ENCODE peak calls at places on chromosomes 1 and 21, in six cellular contexts. R is right lobe of liver, K is Caco-2, O is BE2C, T is right cardiac atrium, E is upper lobe of right lung. X is an unnamed sample. For H3K4me1 and H3K9me3, the result is how much of the 10 kb centered on the place peaks cover.

GRCh38 chr21:32427958-32428623 is 15.6 kb downstream of the EVA1C start:
- DNase-seq in R (no peak), K (no peak), O (no peak), T (no peak), E (no peak), X (no peak)

GRCh38 chr21:39647476-39647875 is 34.7 kb downstream of the B3GALT5 start:
- DNase-seq in R (no peak), K (no peak), O (no peak), T (no peak), E (no peak), X (no peak)

GRCh38 chr1:63662846-63663245 is 69.6 kb downstream of the PGM1 start:
- DNase-seq in R (no peak), K (no peak), O (no peak), T (no peak), E (no peak), X (no peak)

GRCh38 chr1:94668528-94668927 is 127.0 kb upstream of the F3 start:
- DNase-seq in R (no peak), K (no peak), O (no peak), T (no peak), E (no peak), X (no peak)

GRCh38 chr1:210239295-210240155 is 6.9 kb downstream of the SERTAD4 start:
- DNase-seq in R (no peak), K (peak), O (peak), T (peak), E (no peak), X (no peak)

GRCh38 chr1:163472267-163472666 is 150.5 kb downstream of the NUF2 start:
- DNase-seq in R (no peak), K (no peak), O (no peak), T (no peak), E (no peak), X (no peak)

GRCh38 chr1:113677250-113678158 is 81.8 kb downstream of the PHTF1 start:
- DNase-seq in R (peak), K (no peak), O (peak), T (no peak), E (no peak), X (no peak)

GRCh38 chr1:85282424-85282823 is 6.0 kb upstream of the BCL10 start:
- DNase-seq in R (no peak), K (no peak), O (no peak), T (no peak), E (no peak), X (no peak)

GRCh38 chr1:209830722-209831121 is 3.0 kb downstream of the UTP25 start:
- DNase-seq in R (no peak), K (no peak), O (no peak), T (no peak), E (no peak), X (no peak)

GRCh38 chr21:15682182-15682895 is 47.4 kb upstream of the USP25 start:
- DNase-seq in R (no peak), K (no peak), O (no peak), T (no peak), E (no peak), X (no peak)

GRCh38 chr1:182149411-182149965 is 88.0 kb upstream of the ZNF648 start:
- DNase-seq in R (no peak), K (no peak), O (no peak), T (no peak), E (no peak), X (no peak)

GRCh38 chr1:112866151-112866550 is 89.8 kb downstream of the SLC16A1 start:
- DNase-seq in R (no peak), K (peak), O (no peak), T (no peak), E (no peak), X (no peak)

GRCh38 chr1:67771152-67771551 is 62.1 kb downstream of the GNG12 start:
- DNase-seq in R (no peak), K (no peak), O (no peak), T (no peak), E (no peak), X (no peak)

GRCh38 chr1:61124078-61124477 is 41.7 kb downstream of the NFIA start:
- DNase-seq in R (no peak), K (no peak), O (no peak), T (no peak), E (no peak), X (no peak)

GRCh38 chr1:218164930-218165686 is 120.0 kb upstream of the RRP15 start:
- DNase-seq in R (no peak), K (no peak), O (peak), T (peak), E (peak), X (no peak)

DNA sequence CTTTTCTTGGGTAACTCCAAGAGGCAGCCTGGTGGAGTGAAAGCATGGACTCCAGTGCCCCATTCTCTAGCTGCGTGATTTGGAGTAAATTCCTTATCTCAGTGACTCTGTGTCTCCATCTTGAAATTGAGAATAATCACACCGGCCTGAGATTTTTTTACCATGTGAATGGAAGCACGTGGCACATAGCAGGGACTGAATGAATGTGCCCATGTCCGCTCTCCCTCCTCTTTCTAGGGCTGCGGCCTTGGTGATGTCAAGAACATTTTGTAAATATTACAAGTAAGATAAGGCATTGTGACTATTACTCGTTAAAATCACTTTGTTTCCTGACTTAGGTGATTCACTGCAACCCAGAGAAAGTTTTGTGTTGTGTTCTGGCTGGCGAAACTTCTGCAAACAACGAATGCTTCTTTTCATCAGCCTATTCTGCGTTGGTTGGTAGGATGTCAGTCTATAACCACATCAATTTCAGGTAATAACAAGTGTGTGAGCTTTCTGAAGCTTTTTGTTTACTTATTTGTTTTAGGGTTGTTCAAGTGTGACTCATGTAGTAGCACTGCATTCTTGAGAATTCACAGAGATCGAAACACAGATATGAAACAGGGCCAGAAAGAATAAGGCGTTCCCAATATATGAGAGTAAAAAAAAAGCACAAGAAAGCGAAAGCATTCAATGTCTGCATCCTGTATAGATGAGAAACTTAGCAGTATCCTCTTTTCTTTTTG is 135.7 kb upstream of the SLC45A1 start:
- DNase-seq in R (no peak), K (peak), O (no peak), T (no peak), E (no peak), X (no peak)
- H3K4me3 ChIP-seq in R (no peak), K (no peak), O (no peak), T (no peak), E (no peak), X (no peak)

GRCh38 chr1:44806704-44807363 is at the start of gene DYNLT4:
- DNase-seq in R (peak), K (no peak), O (no peak), T (no peak), E (no peak), X (no peak)
- H3K4me1 ChIP-seq in R (under half), K (under half), O (under half), T (under half), E (half or more), X (under half)

GRCh38 chr1:42504535-42505128 is 41.5 kb downstream of the CCDC30 start:
- DNase-seq in R (no peak), K (no peak), O (no peak), T (no peak), E (no peak), X (no peak)

DNA sequence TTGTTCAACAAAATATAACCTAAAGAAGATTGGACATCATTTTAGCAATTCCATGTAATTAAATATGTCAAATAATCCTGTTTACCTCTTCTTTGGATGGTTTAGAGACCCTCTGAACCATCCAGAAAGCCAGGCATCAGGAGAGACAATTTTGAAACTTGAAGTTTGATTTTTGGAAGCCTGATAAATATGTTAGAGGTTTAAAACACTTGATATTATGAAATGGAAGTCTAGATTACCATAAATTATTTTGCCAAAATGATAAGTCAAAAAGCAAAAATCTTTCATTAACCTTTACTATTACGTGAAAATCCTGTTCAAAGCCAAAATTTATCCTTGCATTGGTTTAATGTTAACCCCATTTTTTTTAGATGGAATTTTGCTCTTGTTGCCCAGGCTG is 43.5 kb downstream of the CCDC30 start:
- DNase-seq in R (no peak), K (no peak), O (no peak), T (no peak), E (no peak), X (no peak)
- H3K9me3 ChIP-seq in R (under half), K (under half), O (under half), T (under half), E (under half), X (under half)

DNA sequence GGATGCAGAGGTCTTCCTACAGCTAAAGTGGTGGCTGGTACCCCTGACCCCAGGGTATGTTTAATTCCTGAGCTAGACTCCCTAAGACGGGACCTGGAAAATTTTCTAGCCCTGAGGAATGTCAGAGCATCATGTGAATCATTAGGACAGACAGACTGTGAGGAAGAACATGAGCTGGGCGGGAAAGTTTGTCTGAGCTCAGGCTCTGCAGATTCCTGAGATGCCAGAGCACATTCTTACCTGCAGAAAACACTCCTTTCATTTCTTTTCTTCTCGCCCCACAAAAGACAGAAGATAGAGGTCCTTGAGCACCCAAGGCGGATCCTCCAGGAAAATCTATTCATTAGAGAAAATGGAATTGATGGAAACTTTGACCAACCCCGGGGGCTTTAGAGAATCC is 6.5 kb downstream of the CAPN2 start:
- DNase-seq in R (no peak), K (peak), O (no peak), T (no peak), E (no peak), X (no peak)
- H3K4me3 ChIP-seq in R (no peak), K (no peak), O (no peak), T (no peak), E (no peak), X (no peak)

GRCh38 chr1:9438431-9439073 is 100.7 kb upstream of the SLC25A33 start:
- DNase-seq in R (peak), K (no peak), O (no peak), T (no peak), E (peak), X (no peak)
- H3K4me1 ChIP-seq in R (under half), K (half or more), O (under half), T (under half), E (under half), X (under half)

DNA sequence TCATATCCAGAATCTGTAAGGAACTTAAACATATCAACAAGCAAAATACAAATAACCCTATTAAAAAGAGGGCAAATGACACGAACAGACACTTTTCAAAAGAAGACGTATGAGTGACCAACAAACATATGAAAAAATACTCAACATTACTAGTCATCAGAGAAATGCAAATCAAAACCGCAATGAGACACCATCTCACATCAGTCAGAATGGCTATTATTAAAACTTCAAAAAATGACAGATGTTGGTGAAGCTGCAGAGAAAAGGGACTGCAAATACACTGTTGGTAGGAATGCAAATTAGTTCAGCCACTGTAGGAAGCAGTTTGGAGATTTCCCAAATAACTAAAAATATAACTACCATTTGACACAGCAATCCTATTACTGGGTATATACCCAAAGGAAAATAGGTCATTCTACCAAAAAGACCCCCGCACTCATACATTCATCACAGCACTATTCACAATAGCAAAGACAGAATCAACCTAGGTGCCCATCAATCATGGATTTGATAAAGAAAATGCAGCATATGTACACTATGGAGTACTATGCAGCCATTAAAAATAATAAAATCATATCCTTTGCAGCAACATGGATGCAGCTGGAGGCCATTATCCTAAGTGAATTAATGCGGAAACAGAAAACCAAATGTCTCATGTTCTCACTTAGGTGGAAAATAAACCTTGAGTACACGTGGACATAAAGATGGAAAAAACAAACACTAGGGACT is 230.1 kb upstream of the RAB4A start:
- DNase-seq in R (no peak), K (no peak), O (no peak), T (no peak), E (no peak), X (no peak)
- H3K9me3 ChIP-seq in R (under half), K (under half), O (under half), T (under half), E (under half), X (under half)

GRCh38 chr1:42940851-42941639 is 17.6 kb downstream of the SLC2A1 start:
- DNase-seq in R (no peak), K (peak), O (no peak), T (no peak), E (no peak), X (no peak)

GRCh38 chr1:42938596-42939184 is 20.0 kb downstream of the SLC2A1 start:
- DNase-seq in R (no peak), K (no peak), O (no peak), T (no peak), E (no peak), X (no peak)

GRCh38 chr1:42937141-42937696 is 21.4 kb downstream of the SLC2A1 start:
- DNase-seq in R (no peak), K (no peak), O (no peak), T (no peak), E (peak), X (no peak)

GRCh38 chr1:42937836-42938595 is 20.7 kb downstream of the SLC2A1 start:
- DNase-seq in R (no peak), K (no peak), O (no peak), T (no peak), E (peak), X (no peak)

GRCh38 chr1:42939216-42939615 is 19.5 kb downstream of the SLC2A1 start:
- DNase-seq in R (no peak), K (peak), O (no peak), T (no peak), E (no peak), X (no peak)
- H3K4me3 ChIP-seq in R (no peak), K (no peak), O (no peak), T (no peak), E (no peak), X (no peak)

DNA sequence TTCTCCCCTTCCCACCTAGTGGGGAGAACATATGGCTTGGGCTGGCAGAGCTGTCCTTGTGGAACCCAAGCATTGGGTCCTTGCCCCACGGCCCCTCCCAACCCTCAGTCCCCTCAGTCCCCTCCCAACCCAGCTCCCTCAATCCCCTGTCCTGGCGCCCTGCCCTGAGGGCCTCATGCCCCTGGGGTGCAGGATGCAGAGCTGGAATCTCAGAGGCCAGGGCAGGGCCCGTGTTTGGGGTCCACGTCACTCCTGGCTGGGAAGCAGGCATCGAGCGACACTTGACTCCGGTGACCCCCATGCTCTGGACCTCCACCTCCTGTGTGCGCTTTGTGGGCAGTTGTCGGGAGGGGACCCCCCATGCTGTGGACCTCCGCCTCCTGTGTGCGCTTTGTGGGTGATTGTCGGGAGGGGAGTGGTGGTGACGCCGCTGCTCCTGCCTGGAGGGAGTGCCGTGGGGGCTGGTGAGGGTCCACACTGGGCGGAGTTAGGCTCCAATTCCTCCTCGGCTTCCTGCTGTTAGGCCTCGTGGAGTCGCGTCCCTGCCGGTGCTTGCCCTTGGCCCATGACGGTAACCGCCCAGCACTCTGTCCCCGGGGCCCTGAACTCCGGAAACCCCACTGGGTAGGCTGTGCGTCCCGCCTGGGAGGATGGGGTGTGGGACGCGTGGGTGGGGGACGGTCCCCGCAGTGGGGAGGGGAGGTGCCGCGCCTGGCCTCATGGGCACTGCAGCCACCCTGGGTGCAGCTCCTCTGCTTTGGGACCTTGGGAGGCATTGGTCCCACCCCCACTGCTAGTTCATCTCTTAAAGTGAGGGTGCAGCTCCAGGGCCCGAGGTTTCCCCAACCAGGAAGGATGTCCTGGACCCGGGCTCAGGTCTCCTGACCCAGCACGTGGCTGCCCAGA is 31.2 kb downstream of the SLX9 start:
- DNase-seq in R (no peak), K (no peak), O (no peak), T (no peak), E (no peak), X (no peak)
- H3K4me1 ChIP-seq in R (under half), K (under half), O (under half), T (under half), E (under half), X (under half)

DNA sequence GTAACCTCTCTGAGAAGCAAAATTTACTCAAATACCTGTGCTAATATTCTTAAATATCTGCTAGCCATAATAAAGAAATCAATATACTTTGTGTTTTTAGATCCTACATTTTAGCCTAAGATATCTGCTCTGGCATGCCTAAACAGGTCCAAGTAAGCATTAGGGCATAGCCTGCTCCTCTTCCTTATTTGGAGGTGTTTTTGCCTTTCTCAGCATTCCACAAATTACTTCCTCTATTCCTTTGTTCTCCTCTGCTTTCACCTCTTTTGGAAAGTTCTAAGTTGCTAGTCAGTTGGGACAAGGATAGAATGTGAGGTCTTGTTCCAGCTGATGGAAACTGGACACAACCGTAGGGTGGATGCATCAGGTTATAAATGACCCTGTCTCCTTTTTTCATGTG is 7.2 kb upstream of the OR10X1 start:
- DNase-seq in R (no peak), K (no peak), O (no peak), T (no peak), E (no peak), X (no peak)
- H3K9me3 ChIP-seq in R (under half), K (under half), O (under half), T (under half), E (under half), X (under half)